ENCODE peak calls at places on chromosomes 4 and X, in four cellular contexts. U is HepG2, Y is SK-N-SH, V is K562. H is an unnamed sample.

GRCh38 chr4:121199742-121200561 is 35.8 kb upstream of the TNIP3 start:
- DNase-seq in U (no peak), Y (no peak), V (no peak), H (peak)

GRCh38 chr4:62881901-62882300 is 1527.3 kb downstream of the TECRL start:
- DNase-seq in U (no peak), Y (no peak), V (no peak), H (no peak)

GRCh38 chrX:39941332-39941920 is 156.3 kb downstream of the BCOR start:
- DNase-seq in U (no peak), Y (peak), V (no peak), H (no peak)

GRCh38 chr4:88697588-88698329 is at the start of gene NAP1L5:
- DNase-seq in U (no peak), Y (peak), V (peak), H (peak)

GRCh38 chrX:30949554-30949953 is 60.5 kb upstream of the TAB3 start:
- DNase-seq in U (no peak), Y (no peak), V (no peak), H (no peak)

GRCh38 chrX:118862086-118862485 is 38.5 kb downstream of the ZCCHC12 start:
- DNase-seq in U (no peak), Y (no peak), V (no peak), H (no peak)

GRCh38 chrX:47743504-47743903 is 84.5 kb upstream of the UXT start:
- DNase-seq in U (no peak), Y (no peak), V (no peak), H (no peak)

GRCh38 chr4:146029147-146029546 is 90.5 kb upstream of the ZNF827 start:
- DNase-seq in U (no peak), Y (no peak), V (no peak), H (peak)

GRCh38 chr4:161097821-161098220 is 1066.0 kb downstream of the FSTL5 start:
- DNase-seq in U (no peak), Y (no peak), V (no peak), H (no peak)

GRCh38 chrX:2486476-2487133 is 14.2 kb downstream of the DHRSX start:
- DNase-seq in U (no peak), Y (no peak), V (no peak), H (no peak)

GRCh38 chr4:158169516-158169915 is 3.3 kb downstream of the GASK1B start:
- DNase-seq in U (no peak), Y (no peak), V (no peak), H (no peak)

GRCh38 chrX:1119275-1119674 is 93.2 kb downstream of the CRLF2 start:
- DNase-seq in U (no peak), Y (no peak), V (no peak), H (no peak)

GRCh38 chr4:140568507-140569306 is at the start of gene UCP1:
- DNase-seq in U (peak), Y (peak), V (no peak), H (no peak)

GRCh38 chr4:8200302-8200975 is 1.3 kb downstream of the SH3TC1 start:
- DNase-seq in U (no peak), Y (no peak), V (peak), H (no peak)

GRCh38 chrX:16838202-16839066 is 31.7 kb downstream of the RBBP7 start:
- DNase-seq in U (no peak), Y (no peak), V (no peak), H (no peak)

GRCh38 chr4:135185256-135185655 is 983.7 kb upstream of the PABPC4L start:
- DNase-seq in U (no peak), Y (no peak), V (no peak), H (no peak)

GRCh38 chrX:30822068-30822671 is 66.9 kb downstream of the TAB3 start:
- DNase-seq in U (peak), Y (no peak), V (no peak), H (peak)

GRCh38 chr4:159444668-159445067 is 341.8 kb downstream of the RAPGEF2 start:
- DNase-seq in U (no peak), Y (no peak), V (no peak), H (no peak)

GRCh38 chrX:118550792-118551191 is 55.2 kb downstream of the DOCK11 start:
- DNase-seq in U (no peak), Y (no peak), V (no peak), H (no peak)

GRCh38 chrX:39104745-39105144 is 303.5 kb downstream of the MID1IP1 start:
- DNase-seq in U (no peak), Y (no peak), V (no peak), H (no peak)

GRCh38 chr4:146791439-146791838 is 152.7 kb downstream of the POU4F2 start:
- DNase-seq in U (no peak), Y (no peak), V (no peak), H (no peak)

GRCh38 chr4:15378055-15378454 is 49.8 kb upstream of the C1QTNF7 start:
- DNase-seq in U (no peak), Y (no peak), V (no peak), H (no peak)

GRCh38 chr4:15376145-15376544 is 51.7 kb upstream of the C1QTNF7 start:
- DNase-seq in U (no peak), Y (no peak), V (no peak), H (no peak)

GRCh38 chr4:15375707-15376106 is 52.1 kb upstream of the C1QTNF7 start:
- DNase-seq in U (no peak), Y (no peak), V (no peak), H (no peak)

GRCh38 chr4:15374697-15375096 is 53.1 kb upstream of the C1QTNF7 start:
- DNase-seq in U (no peak), Y (no peak), V (no peak), H (no peak)

DNA sequence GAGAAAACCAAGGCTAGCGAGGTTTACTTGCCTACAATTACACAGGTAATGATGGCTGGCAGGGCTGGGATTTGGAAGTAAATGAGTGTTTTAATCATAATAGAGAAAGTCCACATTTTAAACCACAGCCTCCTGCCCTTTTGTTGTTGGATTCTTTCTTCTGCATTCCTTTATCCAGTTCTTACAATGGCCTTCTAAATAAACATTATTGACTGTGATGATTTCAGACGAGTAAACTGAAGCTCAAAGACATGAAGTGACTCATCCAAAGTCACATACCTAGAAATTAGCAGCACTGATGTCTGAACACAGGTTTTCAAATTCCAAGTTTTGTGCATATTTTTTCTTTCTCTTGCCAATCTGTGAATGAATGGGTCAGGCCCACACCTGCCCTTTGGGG is 51.2 kb upstream of the C1QTNF7 start:
- DNase-seq in U (peak), Y (no peak), V (no peak), H (no peak)
- TF ChIP-seq MXI1 in U (no peak), Y (no peak), V (no peak), H (no peak)

DNA sequence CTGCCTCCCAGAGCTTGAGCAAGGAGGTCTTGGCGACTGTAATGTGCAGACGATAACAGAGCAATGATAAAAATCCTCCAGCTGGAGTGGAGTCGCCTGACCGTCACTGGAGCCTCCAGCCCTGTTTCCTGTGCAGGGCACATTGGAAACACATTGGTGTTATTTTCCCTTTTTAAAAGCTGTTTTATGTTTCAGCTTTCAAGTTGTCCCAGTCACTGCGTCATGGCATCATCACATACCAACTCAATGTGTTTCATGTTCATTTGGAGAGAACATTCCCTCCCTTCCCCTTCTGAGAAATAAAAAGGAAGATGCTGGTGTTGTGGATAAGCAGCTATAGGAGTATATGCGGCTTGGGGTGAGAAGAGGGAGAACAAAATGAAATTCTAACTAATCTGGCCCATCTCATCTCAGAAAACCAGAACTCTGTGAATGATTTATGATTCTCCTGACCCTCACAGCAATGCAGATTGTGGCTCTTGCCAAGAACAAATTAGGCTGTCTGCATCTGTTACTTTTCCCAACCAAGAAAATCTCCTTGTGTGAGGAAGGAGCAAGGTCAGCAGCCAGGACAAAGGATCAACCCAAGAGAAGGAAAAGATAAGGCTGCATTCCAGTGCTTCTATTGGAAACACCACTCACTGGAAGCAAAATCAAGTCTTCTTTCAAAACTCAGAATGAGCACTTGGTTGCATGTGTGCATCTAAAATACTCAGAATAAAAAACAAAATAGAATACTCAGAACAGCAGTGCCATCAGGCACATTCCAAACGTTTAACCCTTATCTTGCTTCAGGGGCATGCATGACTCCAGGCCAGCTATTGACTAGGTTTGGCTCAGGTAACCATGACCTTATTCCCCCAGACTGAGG is 134.4 kb downstream of the RASL11B start:
- DNase-seq in U (no peak), Y (peak), V (no peak), H (no peak)
- TF ChIP-seq EP300 in U (no peak), Y (peak), V (no peak), H (no peak)

GRCh38 chr4:185247151-185247550 is 37.8 kb downstream of the SNX25 start:
- DNase-seq in U (no peak), Y (no peak), V (no peak), H (no peak)

GRCh38 chr4:185244763-185245162 is 35.4 kb downstream of the SNX25 start:
- DNase-seq in U (no peak), Y (peak), V (no peak), H (no peak)

GRCh38 chr4:185243879-185244278 is 34.5 kb downstream of the SNX25 start:
- DNase-seq in U (no peak), Y (no peak), V (no peak), H (no peak)

GRCh38 chr4:185249105-185249504 is 39.7 kb downstream of the SNX25 start:
- DNase-seq in U (no peak), Y (no peak), V (no peak), H (no peak)

GRCh38 chr4:185246453-185246852 is 37.1 kb downstream of the SNX25 start:
- DNase-seq in U (no peak), Y (no peak), V (no peak), H (no peak)
- TF ChIP-seq MXI1 in U (no peak), Y (no peak), V (no peak), H (no peak)

GRCh38 chrX:13667940-13668339 is 15.0 kb downstream of the TCEANC start:
- DNase-seq in U (no peak), Y (no peak), V (no peak), H (no peak)

GRCh38 chrX:13666836-13667235 is 13.9 kb downstream of the TCEANC start:
- DNase-seq in U (no peak), Y (no peak), V (no peak), H (no peak)

GRCh38 chrX:13670197-13670596 is 17.3 kb downstream of the TCEANC start:
- DNase-seq in U (no peak), Y (no peak), V (no peak), H (no peak)

GRCh38 chrX:13673016-13673415 is 15.9 kb upstream of the RAB9A start:
- DNase-seq in U (no peak), Y (no peak), V (no peak), H (no peak)

DNA sequence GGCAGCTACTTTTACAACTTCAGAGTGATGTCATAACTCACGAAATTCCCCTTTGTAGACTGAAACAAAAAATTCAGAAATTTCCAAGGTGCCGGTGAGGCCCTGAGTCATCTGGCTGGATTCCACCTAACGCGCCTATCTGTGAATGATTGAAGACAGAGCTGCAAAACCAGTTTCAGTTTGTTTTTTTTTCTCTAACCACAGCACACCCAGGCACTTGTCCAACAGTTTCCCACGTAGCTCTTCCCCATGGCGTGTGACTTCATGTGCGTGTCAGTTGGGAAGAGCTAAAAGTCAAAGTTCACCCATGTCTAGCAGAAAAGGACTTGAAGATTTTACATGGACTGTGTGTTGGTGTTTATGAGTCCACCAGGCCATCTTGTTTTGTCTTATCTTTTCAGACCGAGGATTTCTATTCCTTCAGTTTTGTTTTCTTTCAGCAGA is 16.3 kb downstream of the TCEANC start:
- DNase-seq in U (peak), Y (no peak), V (peak), H (peak)
- TF ChIP-seq EP300 in U (no peak), Y (no peak), V (no peak), H (peak)

DNA sequence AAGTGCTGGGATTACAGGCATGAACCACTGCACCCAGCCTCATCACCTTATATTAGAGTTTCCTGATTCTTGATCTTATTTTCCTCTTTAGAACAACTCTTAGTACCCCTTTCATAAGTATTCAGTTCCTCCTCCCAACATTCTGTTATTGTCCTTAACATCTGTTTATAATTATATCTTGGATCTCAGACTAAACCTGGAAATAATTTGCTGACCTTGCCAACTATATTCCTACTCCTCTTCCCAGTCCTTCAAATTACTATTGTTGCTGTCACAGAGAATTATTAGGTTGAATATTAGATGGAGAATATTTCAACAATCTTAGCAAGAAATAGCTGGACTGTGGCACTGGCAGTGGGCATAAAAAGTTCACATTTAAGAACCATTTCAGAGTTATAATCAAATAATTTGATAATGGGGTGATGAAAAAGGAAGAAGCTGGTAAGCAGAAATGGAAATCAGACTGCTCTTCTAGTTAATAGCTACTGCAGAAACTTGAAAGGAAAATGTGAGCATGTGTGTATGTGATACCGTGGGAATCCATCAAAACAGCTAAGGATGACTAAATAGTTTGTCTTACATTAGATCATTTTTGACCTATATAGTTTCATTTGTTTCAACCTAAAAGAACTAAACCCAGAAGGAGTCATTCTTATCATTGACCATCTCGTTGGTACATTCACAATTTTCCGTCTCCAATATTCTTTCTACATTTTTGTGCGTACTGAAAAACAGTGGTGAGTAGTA is 43.3 kb upstream of the PRDM8 start:
- DNase-seq in U (no peak), Y (peak), V (no peak), H (no peak)
- TF ChIP-seq MXI1 in U (no peak), Y (no peak), V (no peak), H (no peak)

GRCh38 chrX:68666580-68666979 is 19.1 kb downstream of the STARD8 start:
- DNase-seq in U (no peak), Y (no peak), V (no peak), H (no peak)
- TF ChIP-seq EP300 in U (no peak), Y (no peak), V (no peak), H (no peak)

DNA sequence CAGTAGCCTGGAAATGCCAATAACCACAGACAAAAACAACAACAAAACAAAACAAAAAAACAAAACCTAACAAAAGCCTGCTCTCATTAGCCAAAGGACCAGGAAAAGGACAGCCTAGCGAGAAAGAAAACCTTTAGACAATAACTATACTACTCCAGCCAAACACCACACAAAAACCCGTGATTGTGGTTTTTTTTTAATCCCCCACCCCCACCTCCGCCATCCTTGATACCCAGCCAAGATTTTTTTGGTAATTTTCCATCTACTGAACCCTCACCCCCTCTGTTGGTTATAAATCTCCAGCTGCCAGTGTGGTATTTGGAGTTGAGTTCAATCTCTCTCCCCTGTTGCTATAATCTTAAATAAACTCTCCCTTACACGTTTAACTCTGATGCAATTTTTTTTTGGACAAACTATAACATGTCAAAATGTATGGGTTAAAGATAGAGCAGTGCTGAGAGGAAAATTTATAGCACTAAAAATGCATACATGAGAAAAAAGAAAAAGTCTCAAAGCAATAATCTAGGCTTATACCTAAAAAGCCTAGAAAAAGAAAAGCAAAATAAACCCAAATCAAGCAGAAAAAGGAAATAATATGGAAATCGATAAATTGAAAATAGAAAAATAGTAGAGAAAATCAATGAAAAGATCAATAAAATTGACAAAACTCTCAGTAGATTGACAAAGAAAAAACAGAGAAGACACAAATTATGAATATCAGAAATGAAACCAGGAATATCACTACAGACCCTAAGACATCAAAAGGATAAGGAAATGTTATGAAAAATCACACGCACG is 83.7 kb downstream of the NAT8L start:
- DNase-seq in U (no peak), Y (no peak), V (no peak), H (no peak)
- TF ChIP-seq MXI1 in U (no peak), Y (no peak), V (no peak), H (no peak)

H was measured in GM12878.